ENCODE peak calls at places on chromosomes 3 and 15, in ten cellular contexts. M is stomach, C is adrenal gland, K is breast epithelium, W is spleen, L is K562, Y is ovary, R is IMR-90, S is upper lobe of left lung, T is HepG2. U is an unnamed sample.
A peak's percentile ranks its signal among the peaks of the same experiment; 100 is the strongest.

GRCh38 chr3:72355168-72355567 is 493.1 kb downstream of the SHQ1 start:
- DNase-seq in M (no peak), C (no peak), K (no peak), W (no peak), L (no peak), Y (no peak), R (no peak), S (no peak), T (no peak), U (no peak)

GRCh38 chr3:173893835-173894234 is 496.3 kb downstream of the NLGN1 start:
- DNase-seq in M (no peak), C (no peak), K (no peak), W (no peak), L (no peak), Y (no peak), R (no peak), S (no peak), T (no peak), U (no peak)

GRCh38 chr3:139309046-139309660 is 34.7 kb upstream of the MRPS22 start:
- DNase-seq in M (no peak), C (no peak), K (no peak), W (no peak), L (peak; percentile 57), Y (no peak), R (no peak), S (no peak), T (no peak), U (no peak)

GRCh38 chr3:105997800-105998526 is 129.2 kb upstream of the CBLB start:
- DNase-seq in M (no peak), C (peak; percentile 57), K (no peak), W (no peak), L (peak; percentile 28), Y (no peak), R (peak; percentile 95), S (peak; percentile 35), T (no peak), U (no peak)

GRCh38 chr3:177146646-177147045 is 50.6 kb downstream of the TBL1XR1 start:
- DNase-seq in M (no peak), C (no peak), K (no peak), W (no peak), L (no peak), Y (no peak), R (peak; percentile 39), S (no peak), T (no peak), U (no peak)

GRCh38 chr3:188169826-188170455 is 16.0 kb downstream of the LPP start:
- DNase-seq in M (no peak), C (no peak), K (no peak), W (no peak), L (no peak), Y (peak; percentile 42), R (no peak), S (no peak), T (no peak), U (no peak)

GRCh38 chr15:60423540-60423939 is 25.8 kb upstream of the ANXA2 start:
- DNase-seq in M (no peak), C (no peak), K (no peak), W (no peak), L (peak; percentile 40), Y (no peak), R (peak; percentile 92), S (peak; percentile 30), T (peak; percentile 44), U (no peak)

GRCh38 chr3:147361671-147362420 is 44.5 kb downstream of the ZIC4 start:
- DNase-seq in M (no peak), C (no peak), K (no peak), W (no peak), L (peak; percentile 62), Y (no peak), R (no peak), S (no peak), T (peak; percentile 23), U (no peak)

GRCh38 chr3:47485812-47486211 is 10.1 kb upstream of the SCAP start:
- DNase-seq in M (no peak), C (no peak), K (no peak), W (no peak), L (no peak), Y (no peak), R (peak; percentile 66), S (no peak), T (no peak), U (no peak)

GRCh38 chr3:144760831-144761230 is 789.2 kb downstream of the DIPK2A start:
- DNase-seq in M (peak; percentile 41), C (no peak), K (no peak), W (no peak), L (no peak), Y (no peak), R (no peak), S (no peak), T (no peak), U (no peak)

GRCh38 chr3:151014619-151015018 is 42.1 kb upstream of the CLRN1 start:
- DNase-seq in M (no peak), C (no peak), K (no peak), W (no peak), L (no peak), Y (no peak), R (no peak), S (no peak), T (no peak), U (no peak)

GRCh38 chr3:175224051-175224450 is 364.9 kb downstream of the NAALADL2 start:
- DNase-seq in M (no peak), C (peak; percentile 13), K (no peak), W (no peak), L (no peak), Y (no peak), R (no peak), S (no peak), T (peak; percentile 1), U (no peak)

GRCh38 chr3:154931484-154931883 is 148.6 kb upstream of the MME start:
- DNase-seq in M (no peak), C (no peak), K (no peak), W (no peak), L (no peak), Y (no peak), R (peak; percentile 79), S (no peak), T (no peak), U (no peak)

GRCh38 chr3:192888121-192888520 is 29.5 kb downstream of the MB21D2 start:
- DNase-seq in M (no peak), C (no peak), K (no peak), W (no peak), L (no peak), Y (no peak), R (no peak), S (no peak), T (no peak), U (no peak)
- H3K4me1 ChIP-seq in M (peaks cover 30% of the 10 kb centered on the region), C (peaks cover 25% of the 10 kb centered on the region), K (no peaks in the 10 kb centered on the region), W (peaks cover 12% of the 10 kb centered on the region), L (no peaks in the 10 kb centered on the region), Y (peaks cover 4% of the 10 kb centered on the region), R (peaks cover 22% of the 10 kb centered on the region), S (peaks cover 9% of the 10 kb centered on the region), T (peaks cover 53% of the 10 kb centered on the region), U (peaks cover 33% of the 10 kb centered on the region)

GRCh38 chr15:70089692-70089971 is 8.1 kb downstream of the TLE3 start:
- DNase-seq in M (no peak), C (no peak), K (no peak), W (no peak), L (no peak), Y (no peak), R (no peak), S (no peak), T (no peak), U (no peak)

GRCh38 chr15:70090436-70091291 is 7.1 kb downstream of the TLE3 start:
- DNase-seq in M (no peak), C (no peak), K (no peak), W (no peak), L (no peak), Y (no peak), R (no peak), S (no peak), T (no peak), U (peak; percentile 82)

GRCh38 chr15:70087708-70088352 is 9.9 kb downstream of the TLE3 start:
- DNase-seq in M (no peak), C (no peak), K (no peak), W (peak; percentile 59), L (peak; percentile 25), Y (no peak), R (no peak), S (no peak), T (no peak), U (no peak)

GRCh38 chr15:70088427-70088826 is 9.3 kb downstream of the TLE3 start:
- DNase-seq in M (no peak), C (no peak), K (no peak), W (no peak), L (no peak), Y (no peak), R (no peak), S (no peak), T (no peak), U (no peak)

GRCh38 chr15:70088887-70089691 is 8.6 kb downstream of the TLE3 start:
- DNase-seq in M (no peak), C (no peak), K (no peak), W (peak; percentile 65), L (no peak), Y (no peak), R (peak; percentile 71), S (no peak), T (no peak), U (no peak)
- TF ChIP-seq POLR2A in M (no peak), C (no peak), K (no peak), W (no peak), L (no peak), Y (no peak), R (no peak), S (no peak), T (no peak), U (no peak)

GRCh38 chr3:171809513-171810277 is 588 bp downstream of the PLD1 start:
- DNase-seq in M (peak; percentile 68), C (peak; percentile 94), K (peak; percentile 65), W (peak; percentile 92), L (peak; percentile 73), Y (peak; percentile 75), R (peak; percentile 95), S (peak; percentile 84), T (peak; percentile 70), U (peak; percentile 86)
- TF ChIP-seq CTCF in M (no peak), C (no peak), K (no peak), W (no peak), L (no peak), Y (no peak), R (no peak), S (no peak), T (peak; percentile 38), U (no peak)

DNA sequence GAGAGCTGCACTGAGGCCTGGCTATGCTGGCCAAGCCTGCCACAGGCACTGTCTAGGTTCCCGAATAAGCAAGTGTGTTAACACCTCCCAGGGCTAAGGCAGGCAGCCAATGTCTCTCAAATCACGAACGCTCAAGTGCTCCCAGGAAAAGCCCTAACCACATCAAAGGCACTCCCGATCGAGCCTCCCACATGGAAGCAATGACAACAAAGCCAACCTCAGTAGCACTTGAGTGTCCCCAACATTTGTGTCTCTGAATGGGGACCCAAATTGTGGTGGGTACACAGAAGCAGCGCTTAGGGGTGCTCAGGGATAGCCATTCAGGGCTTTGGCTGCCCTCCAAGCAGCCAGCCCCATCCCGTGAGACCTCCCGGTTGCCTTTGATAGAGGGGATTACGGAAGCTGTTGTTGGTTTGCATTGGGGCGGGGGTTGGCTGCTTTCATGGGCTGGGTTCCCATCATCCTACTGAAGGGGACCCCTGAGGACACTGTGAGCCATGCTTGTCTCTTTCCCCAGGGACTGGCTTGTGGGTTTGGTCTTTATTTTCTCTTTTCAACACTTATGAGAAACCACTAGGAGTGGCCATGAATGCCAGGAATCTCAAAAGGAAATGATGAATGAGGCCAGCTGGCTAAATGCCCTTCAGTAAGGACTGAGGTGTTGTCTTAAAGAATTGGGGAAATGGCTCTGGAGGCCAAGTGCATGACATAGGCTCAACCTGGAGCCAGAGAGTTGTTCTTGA is 234.1 kb upstream of the FEZF2 start:
- DNase-seq in M (peak; percentile 59), C (no peak), K (no peak), W (no peak), L (no peak), Y (no peak), R (peak; percentile 28), S (peak; percentile 90), T (no peak), U (no peak)
- H3K4me1 ChIP-seq in M (peaks cover 3% of the 10 kb centered on the region), C (no peaks in the 10 kb centered on the region), K (no peaks in the 10 kb centered on the region), W (no peaks in the 10 kb centered on the region), L (no peaks in the 10 kb centered on the region), Y (no peaks in the 10 kb centered on the region), R (peaks cover 11% of the 10 kb centered on the region), S (peaks cover 8% of the 10 kb centered on the region), T (no peaks in the 10 kb centered on the region), U (no peaks in the 10 kb centered on the region)

U was measured in Peyer's patch.